ENCODE peak calls at places on chromosomes 16 and 17, in four cellular contexts. X is left lung, Y is PC-3, I is endodermal cell. E is an unnamed sample. For H3K4me1, the result is how much of the 10 kb centered on the place peaks cover.

GRCh38 chr17:81391964-81392908 is 3.0 kb upstream of the BAHCC1 start:
- DNase-seq in I (no peak), Y (no peak), X (no peak), E (no peak)

GRCh38 chr17:27807567-27808470 is 7.5 kb upstream of the NOS2 start:
- DNase-seq in Y (no peak), I (peak), X (no peak), E (no peak)

GRCh38 chr17:16920628-16921020 is 51.3 kb downstream of the TNFRSF13B start:
- DNase-seq in I (peak), X (no peak), Y (no peak), E (no peak)

GRCh38 chr16:24978370-24978914 is 36.7 kb downstream of the ARHGAP17 start:
- DNase-seq in Y (no peak), I (peak), X (no peak), E (peak)

GRCh38 chr16:79269211-79269863 is 331.2 kb downstream of the MAF start:
- DNase-seq in Y (no peak), X (no peak), I (no peak), E (no peak)

GRCh38 chr16:11542069-11542775 is 44.5 kb downstream of the LITAF start:
- DNase-seq in Y (no peak), I (no peak), X (no peak), E (no peak)

GRCh38 chr16:65667013-65667578 is 545.2 kb upstream of the CDH11 start:
- DNase-seq in X (no peak), I (peak), Y (peak), E (no peak)

GRCh38 chr17:1714980-1715802 is 5.0 kb upstream of the TLCD2 start:
- DNase-seq in X (peak), Y (peak), I (peak), E (peak)

GRCh38 chr17:63116967-63117366 is 150.9 kb downstream of the TANC2 start:
- DNase-seq in X (no peak), I (no peak), Y (no peak), E (no peak)

GRCh38 chr16:50694206-50694605 is 800 bp downstream of the NOD2 start:
- DNase-seq in Y (no peak), I (peak), X (no peak), E (no peak)

GRCh38 chr17:75295220-75296158 is 6.3 kb upstream of the SLC25A19 start:
- DNase-seq in Y (no peak), I (no peak), X (no peak), E (no peak)

GRCh38 chr16:23608194-23608593 is 12.1 kb upstream of the NDUFAB1 start:
- DNase-seq in X (no peak), I (no peak), Y (peak), E (no peak)

GRCh38 chr17:11639736-11640510 is 41.7 kb downstream of the DNAH9 start:
- DNase-seq in Y (no peak), X (no peak), I (no peak), E (no peak)

GRCh38 chr17:74825952-74826713 is 33.6 kb downstream of the GRIN2C start:
- DNase-seq in Y (no peak), X (no peak), I (no peak), E (no peak)

DNA sequence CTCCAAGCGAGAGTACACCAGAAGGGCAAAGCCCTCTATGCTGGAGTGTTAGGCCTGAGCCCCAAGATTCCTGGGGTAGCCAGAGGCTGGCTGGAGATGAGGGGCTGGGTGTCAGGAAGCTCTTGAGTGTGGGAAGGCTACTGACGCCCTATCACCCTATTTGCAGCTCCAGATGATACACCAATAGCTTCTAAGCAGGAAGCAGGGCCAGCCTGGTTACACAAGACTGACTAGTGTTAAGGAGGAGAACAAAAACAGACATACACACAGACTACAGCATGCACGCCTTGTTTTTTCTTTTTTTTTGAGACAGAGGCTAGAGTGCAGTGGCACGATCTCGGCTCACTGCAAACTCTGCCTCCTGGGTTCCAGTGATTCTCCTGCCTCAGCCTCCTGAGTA is 15.9 kb downstream of the POLR3K start:
- DNase-seq in Y (no peak), X (no peak), I (no peak), E (no peak)
- H3K4me1 ChIP-seq in Y (under half), X (under half), I (under half), E (under half)

DNA sequence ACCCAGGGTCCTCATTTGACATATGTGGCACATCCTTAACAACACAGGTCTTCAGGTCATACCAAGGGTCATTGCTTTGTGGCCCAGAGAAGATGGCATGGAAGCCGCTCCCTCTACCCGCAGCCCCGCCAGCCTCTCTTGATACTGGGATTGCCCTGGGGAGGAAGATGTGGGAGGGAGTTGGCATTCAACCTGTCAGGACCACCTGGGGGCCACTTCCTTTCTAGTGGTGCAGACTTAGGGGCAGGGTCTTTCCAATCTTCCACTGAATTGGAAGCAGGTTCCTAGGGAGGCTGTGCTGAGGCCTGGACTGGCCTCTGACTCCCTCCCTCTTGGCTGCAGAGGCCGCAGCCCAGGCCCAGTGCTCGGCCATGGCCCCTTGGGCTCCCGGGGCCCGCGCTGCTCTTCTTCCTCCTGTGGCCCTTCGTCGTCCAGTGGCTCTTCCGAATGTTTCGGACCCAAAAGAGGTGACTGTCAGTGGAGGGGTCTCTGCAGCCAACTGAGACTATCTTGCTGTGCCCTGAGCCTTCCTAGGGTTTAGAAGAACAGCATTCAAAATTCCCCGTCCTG is 5.1 kb upstream of the HEXIM1 start:
- DNase-seq in Y (no peak), I (peak), X (peak), E (no peak)
- H3K4me3 ChIP-seq in Y (no peak), I (peak), X (no peak), E (peak)

GRCh38 chr16:1378804-1379053 is 27.0 kb downstream of the GNPTG start:
- DNase-seq in X (no peak), I (no peak), Y (no peak), E (no peak)

GRCh38 chr16:1378087-1378803 is 26.5 kb downstream of the GNPTG start:
- DNase-seq in I (peak), Y (peak), X (no peak), E (no peak)

GRCh38 chr16:1379054-1379862 is 27.5 kb downstream of the GNPTG start:
- DNase-seq in X (peak), Y (peak), I (peak), E (peak)

GRCh38 chr16:1380195-1380594 is 28.5 kb downstream of the GNPTG start:
- DNase-seq in Y (no peak), I (peak), X (no peak), E (no peak)

DNA sequence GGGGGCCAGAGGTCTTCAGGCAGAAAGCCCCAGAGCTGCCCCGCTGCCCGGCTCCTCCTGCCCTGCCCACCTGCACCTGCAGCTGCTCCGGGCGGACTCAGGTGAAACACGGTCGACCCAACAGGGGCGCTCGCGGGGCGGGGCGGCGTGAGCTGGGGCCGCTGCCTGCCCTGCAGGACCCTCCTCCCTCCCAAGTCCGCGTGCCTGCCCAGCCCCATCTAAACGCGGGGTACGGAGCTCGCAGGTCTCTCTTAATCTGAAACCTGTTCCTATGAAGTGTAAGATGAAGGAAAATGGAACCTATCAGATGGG is 28.1 kb downstream of the GNPTG start:
- DNase-seq in I (peak), Y (no peak), X (no peak), E (no peak)
- TF ChIP-seq CTCF in I (peak), Y (no peak), X (no peak), E (no peak)

GRCh38 chr17:39677581-39678339 is 9.5 kb downstream of the PNMT start:
- DNase-seq in Y (no peak), X (peak), I (no peak), E (peak)
- H3K4me1 ChIP-seq in Y (under half), X (under half), I (under half), E (under half)

GRCh38 chr17:69577098-69577497 is 162.6 kb downstream of the MAP2K6 start:
- DNase-seq in Y (no peak), I (no peak), X (no peak), E (no peak)

GRCh38 chr17:69575346-69575761 is 160.9 kb downstream of the MAP2K6 start:
- DNase-seq in X (no peak), Y (peak), I (no peak), E (no peak)

GRCh38 chr17:69573396-69573795 is 158.9 kb downstream of the MAP2K6 start:
- DNase-seq in X (no peak), Y (no peak), I (no peak), E (no peak)

GRCh38 chr17:69572747-69573146 is 158.2 kb downstream of the MAP2K6 start:
- DNase-seq in I (no peak), Y (no peak), X (no peak), E (no peak)

DNA sequence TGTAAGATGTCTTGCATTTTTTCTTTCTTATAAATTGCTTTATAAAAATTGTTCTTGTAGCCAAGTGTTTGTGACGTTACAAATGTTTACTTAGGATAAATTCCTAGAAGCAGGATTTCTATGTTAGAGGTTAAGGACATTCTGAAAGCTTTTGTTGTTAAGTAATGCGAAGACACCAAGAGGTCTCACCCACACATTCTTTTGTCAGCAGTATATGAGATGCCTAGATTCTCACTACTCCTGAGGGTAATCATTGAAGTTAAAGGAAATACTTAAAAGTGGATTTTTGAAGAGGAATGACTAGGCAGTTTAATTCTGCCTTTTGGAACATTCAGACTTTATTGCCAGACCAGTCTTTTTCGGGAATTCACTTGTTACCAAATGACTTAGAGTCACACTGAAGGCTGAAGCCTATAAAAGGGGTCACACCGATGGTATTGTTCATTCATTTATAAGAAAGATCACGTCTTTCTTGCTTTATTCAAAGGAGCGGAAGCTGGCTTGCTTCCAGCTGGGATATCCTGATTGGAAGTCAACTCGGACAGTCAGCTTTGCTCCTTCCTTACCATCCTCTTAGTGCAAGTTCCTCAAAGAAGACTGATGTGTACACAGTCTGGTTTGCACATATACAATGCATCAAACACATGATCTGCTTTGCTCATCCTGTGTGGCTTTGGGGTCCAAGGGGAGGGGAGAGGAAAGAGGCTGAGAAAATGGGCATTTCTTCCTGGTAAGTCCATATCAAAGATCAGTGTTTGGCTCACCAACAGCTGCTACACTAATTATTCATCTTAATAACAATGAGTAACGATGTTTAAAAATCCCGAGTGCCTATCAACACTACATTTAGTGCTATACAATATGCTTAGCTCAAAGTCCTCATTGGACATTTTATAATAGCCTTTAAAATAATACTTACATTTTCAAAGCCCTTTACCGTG is 160.0 kb downstream of the MAP2K6 start:
- DNase-seq in I (no peak), Y (peak), X (no peak), E (no peak)
- H3K4me3 ChIP-seq in I (no peak), Y (no peak), X (no peak), E (no peak)

GRCh38 chr16:73219176-73219575 is 171.2 kb upstream of the ZFHX3 start:
- DNase-seq in X (no peak), I (no peak), Y (no peak), E (no peak)
- TF ChIP-seq CTCF in X (no peak), I (peak), Y (peak), E (no peak)

DNA sequence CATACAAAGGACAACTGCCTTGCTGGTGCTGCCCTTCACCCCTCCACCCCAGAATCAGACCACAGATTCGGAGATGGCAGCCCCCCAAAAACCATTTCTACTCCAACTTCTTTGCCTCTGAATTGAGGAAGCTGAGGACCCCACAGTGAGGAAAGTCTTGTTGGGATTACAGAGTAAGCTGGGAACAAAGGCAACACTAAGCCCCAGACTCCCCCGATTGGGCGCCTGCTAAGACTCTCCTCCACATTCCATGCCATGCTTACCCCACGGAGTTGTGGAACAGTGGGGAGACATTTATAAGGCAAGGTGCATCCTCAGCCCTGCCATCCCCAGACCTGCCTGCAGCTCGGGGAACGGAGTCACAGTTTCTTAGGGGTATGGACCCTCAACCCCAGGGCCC is 1.9 kb downstream of the GIT1 start:
- DNase-seq in I (peak), X (no peak), Y (no peak), E (no peak)
- H3K4me1 ChIP-seq in I (under half), X (half or more), Y (under half), E (under half)

GRCh38 chr17:8608001-8608400 is 22.5 kb downstream of the MYH10 start:
- DNase-seq in X (no peak), I (no peak), Y (no peak), E (no peak)
- H3K4me3 ChIP-seq in X (no peak), I (no peak), Y (no peak), E (peak)